ENCODE peak calls at places on chromosomes 6 and 20, in eight cellular contexts. L, K, S, Y, O, P, F and X are unnamed samples.

GRCh38 chr20:46757754-46758678 is 48.6 kb downstream of the SLC2A10 start:
- DNase-seq in S (peak; percentile 53), K (peak; percentile 62), F (no peak), L (peak; percentile 35), Y (peak; percentile 48), P (peak; percentile 74), O (no peak), X (no peak)

GRCh38 chr20:56993020-56993419 is 273.4 kb downstream of the BMP7 start:
- DNase-seq in F (no peak), S (no peak), Y (no peak), L (no peak), O (no peak), K (no peak), P (no peak), X (no peak)

GRCh38 chr6:113595921-113596376 is 261.2 kb upstream of the MARCKS start:
- DNase-seq in Y (no peak), F (no peak), O (peak; percentile 67), S (no peak), P (no peak), L (no peak), K (peak; percentile 45), X (no peak)

GRCh38 chr6:114312931-114313330 is 29.9 kb downstream of the HS3ST5 start:
- DNase-seq in K (no peak), Y (no peak), F (no peak), O (no peak), S (no peak), P (no peak), L (no peak), X (no peak)

GRCh38 chr6:150697515-150697914 is 97.8 kb downstream of the PLEKHG1 start:
- DNase-seq in L (no peak), O (no peak), P (no peak), K (no peak), F (no peak), S (no peak), Y (no peak), X (no peak)

GRCh38 chr20:24588725-24589340 is 119.4 kb downstream of the SYNDIG1 start:
- DNase-seq in P (peak; percentile 24), F (no peak), L (no peak), K (no peak), S (no peak), O (no peak), Y (no peak), X (no peak)

GRCh38 chr6:69936674-69937363 is 70.5 kb downstream of the COL19A1 start:
- DNase-seq in F (no peak), L (no peak), S (no peak), K (no peak), O (no peak), Y (no peak), P (no peak), X (no peak)

GRCh38 chr6:168075787-168076202 is 3.2 kb downstream of the FRMD1 start:
- DNase-seq in F (no peak), Y (no peak), P (no peak), L (no peak), O (no peak), S (no peak), K (no peak), X (no peak)

GRCh38 chr6:156848533-156848932 is 71.4 kb downstream of the ARID1B start:
- DNase-seq in F (peak; percentile 80), Y (no peak), K (peak; percentile 59), P (peak; percentile 26), S (no peak), O (no peak), L (no peak), X (no peak)

GRCh38 chr6:170050591-170051041 is 240.3 kb downstream of the DLL1 start:
- DNase-seq in O (peak; percentile 68), Y (peak; percentile 18), S (no peak), F (peak; percentile 42), P (no peak), K (no peak), L (no peak), X (peak; percentile 54)

GRCh38 chr6:10659697-10660348 is 34.6 kb downstream of the C6orf52 start:
- DNase-seq in K (peak; percentile 52), O (peak; percentile 66), S (no peak), F (no peak), P (peak; percentile 86), L (no peak), Y (no peak), X (no peak)

GRCh38 chr6:136483906-136484305 is 66.3 kb downstream of the MAP7 start:
- DNase-seq in L (no peak), Y (no peak), P (no peak), F (no peak), O (no peak), S (no peak), K (no peak), X (no peak)

GRCh38 chr6:123380257-123380656 is 256.5 kb downstream of the TRDN start:
- DNase-seq in P (peak; percentile 35), L (no peak), K (peak; percentile 51), Y (no peak), S (no peak), O (no peak), F (no peak), X (no peak)

GRCh38 chr6:100612101-100612500 is 147.4 kb upstream of the SIM1 start:
- DNase-seq in O (no peak), S (no peak), Y (no peak), P (no peak), F (no peak), K (no peak), L (no peak), X (no peak)

GRCh38 chr20:18689557-18689956 is 101.7 kb downstream of the DTD1 start:
- DNase-seq in S (no peak), O (no peak), K (no peak), Y (no peak), P (no peak), F (no peak), L (no peak), X (no peak)

GRCh38 chr20:18692453-18692852 is 104.6 kb downstream of the DTD1 start:
- DNase-seq in F (no peak), L (no peak), O (no peak), S (no peak), K (no peak), Y (no peak), P (no peak), X (no peak)

GRCh38 chr20:18698735-18699380 is 111.0 kb downstream of the DTD1 start:
- DNase-seq in P (no peak), K (no peak), S (no peak), L (no peak), F (no peak), Y (no peak), O (no peak), X (no peak)

GRCh38 chr20:18695175-18695574 is 107.3 kb downstream of the DTD1 start:
- DNase-seq in Y (no peak), K (no peak), P (no peak), L (no peak), F (no peak), O (no peak), S (no peak), X (no peak)

GRCh38 chr20:18694071-18694470 is 106.2 kb downstream of the DTD1 start:
- DNase-seq in F (no peak), P (no peak), S (no peak), Y (no peak), K (no peak), L (no peak), O (no peak), X (no peak)
- H3K27ac ChIP-seq in F (no peak overlapping the region), P (no peak overlapping the region), S (no peak overlapping the region), Y (no peak overlapping the region), K (no peak overlapping the region), L (no peak overlapping the region), O (no peak overlapping the region), X (no peak overlapping the region)

GRCh38 chr6:116586276-116586675 is 15.0 kb downstream of the RWDD1 start:
- DNase-seq in P (no peak), O (no peak), L (no peak), F (no peak), S (no peak), K (no peak), Y (no peak), X (no peak)

GRCh38 chr6:116586738-116587137 is 15.4 kb downstream of the RWDD1 start:
- DNase-seq in L (no peak), Y (no peak), F (no peak), S (no peak), P (no peak), O (no peak), K (no peak), X (no peak)
- H3K36me3 ChIP-seq in L (peaks cover 74% of the 10 kb centered on the region), Y (peaks cover 20% of the 10 kb centered on the region), F (peaks cover 4% of the 10 kb centered on the region), S (peaks cover 11% of the 10 kb centered on the region), P (peaks cover 58% of the 10 kb centered on the region), O (peaks cover 8% of the 10 kb centered on the region), K (peaks cover 2% of the 10 kb centered on the region), X (peaks cover 60% of the 10 kb centered on the region)

GRCh38 chr20:1376007-1376406 is 16.8 kb downstream of the FKBP1A start:
- DNase-seq in P (no peak), F (no peak), Y (peak; percentile 49), K (no peak), O (no peak), L (no peak), S (no peak), X (no peak)

GRCh38 chr20:1375515-1375914 is 17.3 kb downstream of the FKBP1A start:
- DNase-seq in O (no peak), K (peak; percentile 85), F (no peak), L (no peak), Y (no peak), S (no peak), P (no peak), X (no peak)

GRCh38 chr20:1373036-1373435 is 19.8 kb downstream of the FKBP1A start:
- DNase-seq in L (no peak), F (no peak), P (no peak), O (no peak), K (no peak), Y (no peak), S (no peak), X (no peak)

GRCh38 chr20:1373614-1374013 is 19.2 kb downstream of the FKBP1A start:
- DNase-seq in K (no peak), S (no peak), L (no peak), P (no peak), Y (no peak), O (no peak), F (no peak), X (no peak)

GRCh38 chr20:1374246-1374645 is 18.6 kb downstream of the FKBP1A start:
- DNase-seq in S (no peak), L (no peak), K (no peak), F (no peak), Y (no peak), O (no peak), P (no peak), X (no peak)
- H3K27ac ChIP-seq in S (no peak overlapping the region), L (no peak overlapping the region), K (no peak overlapping the region), F (no peak overlapping the region), Y (peak overlapping the region; percentile 75), O (no peak overlapping the region), P (no peak overlapping the region), X (no peak overlapping the region)

GRCh38 chr20:61605283-61605682 is 353.2 kb downstream of the CDH4 start:
- DNase-seq in K (no peak), O (no peak), Y (no peak), L (no peak), P (no peak), S (no peak), F (no peak), X (no peak)

GRCh38 chr20:61605862-61606557 is 353.9 kb downstream of the CDH4 start:
- DNase-seq in O (peak; percentile 70), Y (no peak), K (no peak), F (no peak), L (no peak), S (no peak), P (no peak), X (no peak)

GRCh38 chr20:61601853-61602252 is 349.8 kb downstream of the CDH4 start:
- DNase-seq in S (no peak), L (no peak), P (no peak), K (no peak), O (peak; percentile 45), Y (no peak), F (no peak), X (no peak)

GRCh38 chr20:61604494-61604893 is 352.4 kb downstream of the CDH4 start:
- DNase-seq in S (no peak), P (no peak), F (no peak), K (no peak), Y (no peak), O (no peak), L (no peak), X (no peak)

GRCh38 chr20:61603715-61604114 is 351.7 kb downstream of the CDH4 start:
- DNase-seq in O (peak; percentile 11), S (no peak), F (no peak), K (no peak), P (no peak), L (no peak), Y (no peak), X (no peak)
- H3K36me3 ChIP-seq in O (no peaks in the 10 kb centered on the region), S (no peaks in the 10 kb centered on the region), F (no peaks in the 10 kb centered on the region), K (no peaks in the 10 kb centered on the region), P (no peaks in the 10 kb centered on the region), L (no peaks in the 10 kb centered on the region), Y (no peaks in the 10 kb centered on the region), X (no peaks in the 10 kb centered on the region)